ENCODE peak calls at places on chromosome 13, in eight cellular contexts. B, H, F, P, T, L, J and R are unnamed samples. For H3K27me3 and H3K36me3, the result is how much of the 10 kb centered on the place peaks cover.

GRCh38 chr13:114011226-114011625 is 37.4 kb upstream of the C13orf46 start:
- DNase-seq in L (peak), H (no peak), P (peak), F (no peak), J (no peak), B (no peak), T (no peak), R (peak)

GRCh38 chr13:110560606-110561334 is 752 bp downstream of the RAB20 start:
- DNase-seq in J (peak), P (no peak), L (peak), T (peak), H (no peak), B (no peak), F (no peak), R (no peak)

GRCh38 chr13:95276119-95276505 is 25.1 kb downstream of the ABCC4 start:
- DNase-seq in L (no peak), P (no peak), B (no peak), F (no peak), H (no peak), J (no peak), T (no peak), R (no peak)

GRCh38 chr13:61316647-61317046 is 99.0 kb downstream of the PCDH20 start:
- DNase-seq in H (no peak), F (no peak), J (no peak), B (no peak), P (no peak), L (no peak), T (no peak), R (no peak)

GRCh38 chr13:112032186-112032835 is 34.6 kb upstream of the SOX1 start:
- DNase-seq in H (no peak), F (no peak), T (no peak), P (no peak), J (no peak), B (no peak), L (peak), R (no peak)

GRCh38 chr13:73403362-73404150 is 344.8 kb downstream of the KLF5 start:
- DNase-seq in P (no peak), H (no peak), J (no peak), L (no peak), F (no peak), T (no peak), B (no peak), R (no peak)

GRCh38 chr13:24764276-24764630 is 284 bp downstream of the RNF17 start:
- DNase-seq in B (no peak), H (no peak), F (no peak), P (no peak), L (no peak), T (no peak), J (no peak), R (no peak)

GRCh38 chr13:101272886-101273285 is 143.4 kb downstream of the NALCN start:
- DNase-seq in B (no peak), T (no peak), P (no peak), J (no peak), H (no peak), F (no peak), L (no peak), R (no peak)

GRCh38 chr13:68304287-68304893 is 1074.3 kb upstream of the PCDH9 start:
- DNase-seq in L (no peak), P (no peak), H (peak), J (no peak), F (no peak), T (peak), B (no peak), R (no peak)

GRCh38 chr13:36921902-36922301 is 1.9 kb upstream of the SMAD9 start:
- DNase-seq in J (no peak), P (no peak), B (no peak), T (no peak), H (no peak), L (no peak), F (no peak), R (no peak)

GRCh38 chr13:62321895-62322294 is 906.2 kb upstream of the PCDH20 start:
- DNase-seq in F (no peak), T (no peak), L (no peak), H (no peak), P (no peak), B (no peak), J (no peak), R (no peak)

GRCh38 chr13:51814825-51815650 is 11.1 kb upstream of the DHRS12 start:
- DNase-seq in F (peak), L (no peak), B (peak), P (peak), J (peak), T (peak), H (peak), R (no peak)

GRCh38 chr13:94382520-94382919 is 97.0 kb downstream of the DCT start:
- DNase-seq in B (no peak), J (no peak), T (no peak), P (no peak), L (no peak), H (no peak), F (no peak), R (no peak)

GRCh38 chr13:48580185-48580803 is 47.4 kb upstream of the RCBTB2 start:
- DNase-seq in H (peak), J (peak), T (peak), F (peak), P (peak), B (peak), L (no peak), R (no peak)
- H3K27ac ChIP-seq in H (no peak), J (peak), T (no peak), F (no peak), P (no peak), B (no peak), L (no peak), R (no peak)

GRCh38 chr13:77828815-77829214 is 89.8 kb downstream of the EDNRB start:
- DNase-seq in H (no peak), P (no peak), F (no peak), B (no peak), J (no peak), L (no peak), T (no peak), R (no peak)

GRCh38 chr13:77832339-77833100 is 86.1 kb downstream of the EDNRB start:
- DNase-seq in T (no peak), J (no peak), P (no peak), H (no peak), L (no peak), B (no peak), F (no peak), R (no peak)

GRCh38 chr13:77827350-77827749 is 91.3 kb downstream of the EDNRB start:
- DNase-seq in B (no peak), F (peak), T (no peak), H (no peak), L (no peak), J (peak), P (no peak), R (no peak)

GRCh38 chr13:77831870-77832269 is 86.8 kb downstream of the EDNRB start:
- DNase-seq in P (no peak), B (no peak), H (no peak), F (no peak), T (no peak), J (no peak), L (no peak), R (no peak)

DNA sequence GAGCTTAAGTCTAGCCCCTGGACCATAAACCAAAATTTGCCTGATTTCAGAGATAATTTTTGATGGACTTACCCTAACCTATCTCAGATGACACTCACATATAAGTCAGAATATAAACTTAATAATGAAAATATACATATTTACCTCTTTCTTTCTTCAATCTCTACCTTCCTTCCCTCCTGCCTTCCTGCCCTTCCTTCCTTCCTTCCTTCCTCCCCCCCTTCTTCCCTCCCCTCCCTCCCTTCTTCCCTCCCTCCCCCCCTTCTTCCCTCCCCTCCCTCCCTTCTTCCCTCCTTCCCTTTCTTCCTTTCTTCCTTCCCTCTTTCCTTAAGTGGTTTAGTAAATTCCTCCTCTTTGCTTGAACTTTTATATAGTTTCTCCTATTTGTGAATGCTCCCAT is 88.7 kb downstream of the EDNRB start:
- DNase-seq in H (no peak), P (no peak), T (no peak), B (no peak), F (no peak), J (no peak), L (no peak), R (no peak)
- H3K27me3 ChIP-seq in H (under half), P (under half), T (under half), B (under half), F (under half), J (under half), L (under half), R (under half)

DNA sequence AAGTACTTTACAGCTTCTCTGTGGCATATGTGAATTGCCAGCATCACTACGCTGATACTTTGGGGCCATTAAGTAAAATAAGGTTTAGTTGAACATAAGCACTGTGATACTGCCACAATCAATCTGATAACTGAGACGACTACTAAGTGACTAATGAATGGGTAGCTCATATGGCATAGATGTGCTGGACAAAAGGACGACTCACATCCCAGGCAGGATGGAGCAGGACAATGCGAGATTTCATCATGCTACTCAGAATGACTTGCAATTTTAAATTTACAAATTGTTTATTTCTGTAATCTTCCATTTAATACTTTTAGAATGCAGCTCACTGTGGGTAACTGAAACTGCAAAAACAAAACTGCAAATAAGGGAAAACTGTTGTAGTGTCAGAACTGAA is 13.6 kb downstream of the CCDC122 start:
- DNase-seq in F (no peak), J (no peak), H (peak), B (no peak), L (no peak), T (no peak), P (no peak), R (no peak)
- H3K36me3 ChIP-seq in F (under half), J (under half), H (under half), B (under half), L (under half), T (under half), P (under half), R (under half)

GRCh38 chr13:50107205-50107604 is 92.0 kb downstream of the KCNRG start:
- DNase-seq in L (no peak), F (no peak), P (no peak), B (no peak), J (no peak), T (no peak), H (no peak), R (no peak)
- H3K27ac ChIP-seq in L (no peak), F (no peak), P (no peak), B (peak), J (peak), T (no peak), H (no peak), R (no peak)

DNA sequence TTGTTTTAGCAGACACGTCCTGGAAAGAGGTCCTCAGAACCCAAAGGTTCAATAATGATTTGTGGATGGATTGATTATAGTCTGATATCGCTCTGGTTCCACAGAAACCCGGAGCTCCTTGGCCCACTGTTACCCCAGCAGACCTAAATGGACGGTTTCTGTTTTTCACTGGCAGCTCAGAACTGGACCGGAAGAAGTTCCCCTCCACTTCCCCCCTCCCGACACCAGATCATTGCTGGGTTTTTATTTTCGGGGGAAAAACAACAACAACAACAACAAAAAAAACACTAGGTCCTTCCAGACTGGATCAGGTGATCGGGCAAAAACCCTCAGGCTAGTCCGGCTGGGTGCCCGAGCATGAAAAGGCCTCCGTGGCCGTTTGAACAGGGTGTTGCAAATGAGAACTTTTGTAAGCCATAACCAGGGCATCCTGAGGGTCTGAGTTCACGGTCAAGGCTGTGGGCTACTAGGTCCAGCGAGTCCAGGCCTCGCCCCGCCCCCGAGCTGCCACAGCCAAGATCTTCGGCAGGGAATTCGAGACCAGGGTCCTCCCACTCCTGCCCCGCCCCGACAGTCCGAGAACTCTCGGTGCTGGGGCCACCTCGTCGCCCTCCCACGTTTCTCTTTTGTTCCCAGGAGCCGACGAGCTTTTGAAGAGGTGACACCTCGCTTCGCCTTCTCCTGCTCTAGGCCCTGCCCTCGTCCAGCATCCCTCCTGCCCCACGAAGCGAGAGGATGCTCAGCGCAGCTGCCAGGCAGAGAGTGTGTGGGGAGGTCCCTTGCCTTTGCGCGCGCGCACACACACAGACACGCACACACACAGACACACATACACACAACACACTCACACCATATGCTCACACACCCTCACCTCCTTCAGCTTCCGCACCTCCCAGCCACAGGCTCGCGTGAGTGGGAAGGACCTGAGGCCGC is 8.7 kb downstream of the ZIC2 start:
- DNase-seq in H (no peak), F (no peak), B (no peak), J (no peak), P (no peak), L (peak), T (peak), R (no peak)
- H3K27me3 ChIP-seq in H (under half), F (half or more), B (half or more), J (half or more), P (under half), L (under half), T (under half), R (half or more)

GRCh38 chr13:98875146-98875729 is 102.6 kb downstream of the DOCK9 start:
- DNase-seq in L (no peak), B (no peak), P (no peak), J (no peak), T (no peak), F (no peak), H (no peak), R (no peak)
- H3K36me3 ChIP-seq in L (under half), B (half or more), P (under half), J (half or more), T (under half), F (half or more), H (under half), R (half or more)

GRCh38 chr13:30698488-30699005 is 36.8 kb upstream of the ALOX5AP start:
- DNase-seq in J (no peak), H (no peak), F (no peak), B (no peak), L (no peak), T (no peak), P (no peak), R (no peak)

GRCh38 chr13:30700364-30700763 is 35.0 kb upstream of the ALOX5AP start:
- DNase-seq in H (no peak), J (no peak), L (no peak), B (no peak), F (no peak), T (no peak), P (no peak), R (no peak)

GRCh38 chr13:30698023-30698422 is 37.3 kb upstream of the ALOX5AP start:
- DNase-seq in B (no peak), J (no peak), T (no peak), F (no peak), P (no peak), H (no peak), L (no peak), R (no peak)

GRCh38 chr13:30697177-30697953 is 38.0 kb upstream of the ALOX5AP start:
- DNase-seq in J (no peak), H (no peak), F (no peak), P (no peak), L (no peak), T (no peak), B (no peak), R (no peak)

GRCh38 chr13:30696278-30697176 is 38.8 kb upstream of the ALOX5AP start:
- DNase-seq in B (no peak), J (peak), L (no peak), T (no peak), F (peak), H (no peak), P (peak), R (peak)
- H3K27ac ChIP-seq in B (no peak), J (peak), L (no peak), T (no peak), F (no peak), H (no peak), P (no peak), R (peak)